ENCODE peak calls at places on chromosome 4, in seven cellular contexts. C is upper lobe of right lung; R is activated T-helper 1 cell treated with anti-CD3 and anti-CD28 coated beads, Interleukin-2, amount 50 U/mL, for 16 hours; S is SHP77; D is mesendoderm; Q is ecto neural progenitor cell; Y is NCI-H1694 treated with DMSO at 0.1 percent for 48 hours. J is an unnamed sample.

GRCh38 chr4:127781303-127782024 is 658 bp upstream of the HSPA4L start:
- DNase-seq in C (peak), R (no peak), S (no peak), D (no peak), Q (no peak), Y (no peak), J (no peak)

GRCh38 chr4:155734065-155734464 is 24.8 kb upstream of the GUCY1B1 start:
- DNase-seq in C (no peak), R (no peak), S (no peak), D (no peak), Q (no peak), Y (no peak), J (no peak)

GRCh38 chr4:141132689-141133145 is 552 bp downstream of the RNF150 start:
- DNase-seq in C (peak), R (no peak), S (peak), D (peak), Q (peak), Y (peak), J (peak)

GRCh38 chr4:77126844-77127614 is 30.0 kb upstream of the CCNG2 start:
- DNase-seq in C (no peak), R (no peak), S (no peak), D (no peak), Q (no peak), Y (no peak), J (no peak)

GRCh38 chr4:1451752-1452122 is 45.5 kb upstream of the NKX1-1 start:
- DNase-seq in C (peak), R (no peak), S (no peak), D (no peak), Q (no peak), Y (no peak), J (no peak)

GRCh38 chr4:55781809-55782208 is 37.8 kb upstream of the EXOC1L start:
- DNase-seq in C (no peak), R (no peak), S (no peak), D (no peak), Q (no peak), Y (no peak), J (no peak)

GRCh38 chr4:123785515-123785914 is 388.9 kb downstream of the SPRY1 start:
- DNase-seq in C (no peak), R (no peak), S (no peak), D (peak), Q (no peak), Y (no peak), J (no peak)

GRCh38 chr4:1297456-1298325 is 8.0 kb downstream of the MAEA start:
- DNase-seq in C (peak), R (no peak), S (no peak), D (peak), Q (no peak), Y (no peak), J (no peak)

GRCh38 chr4:114015444-114015899 is 36.0 kb upstream of the ARSJ start:
- DNase-seq in C (no peak), R (no peak), S (no peak), D (no peak), Q (no peak), Y (no peak), J (no peak)

GRCh38 chr4:14221176-14221575 is 593.7 kb upstream of the BOD1L1 start:
- DNase-seq in C (no peak), R (no peak), S (no peak), D (no peak), Q (no peak), Y (no peak), J (no peak)

GRCh38 chr4:78568640-78569261 is 17.2 kb downstream of the ANXA3 start:
- DNase-seq in C (no peak), R (no peak), S (no peak), D (peak), Q (no peak), Y (no peak), J (no peak)

GRCh38 chr4:67036791-67037190 is 508.5 kb downstream of the CENPC start:
- DNase-seq in C (no peak), R (no peak), S (no peak), D (no peak), Q (no peak), Y (no peak), J (no peak)

GRCh38 chr4:122963222-122963621 is 40.8 kb upstream of the NUDT6 start:
- DNase-seq in C (no peak), R (no peak), S (no peak), D (no peak), Q (no peak), Y (no peak), J (no peak)

J was measured in nephron progenitor cell.